ENCODE peak calls at places on chromosomes 5 and 9, in nine cellular contexts. Y is body of pancreas; D is mucosa of descending colon; E is CD4-positive, alpha-beta memory T cell; U is lower lobe of right lung; G is PC-9; R is heart left ventricle; P is psoas muscle; Z is mesendoderm. M is an unnamed sample.

GRCh38 chr5:179270581-179271300 is 74.5 kb downstream of the ADAMTS2 start:
- DNase-seq in Y (peak; percentile 13), D (no peak), E (no peak), U (peak; percentile 46), G (no peak), R (no peak), P (peak; percentile 49), Z (no peak), M (no peak)

GRCh38 chr5:35247645-35248034 is 17.4 kb upstream of the PRLR start:
- DNase-seq in Y (peak; percentile 69), D (peak; percentile 24), E (no peak), U (no peak), G (no peak), R (no peak), P (no peak), Z (no peak), M (peak; percentile 19)

GRCh38 chr9:19445452-19445851 is 36.6 kb downstream of the ACER2 start:
- DNase-seq in Y (no peak), D (no peak), E (no peak), U (no peak), G (no peak), R (no peak), P (no peak), Z (no peak), M (no peak)

GRCh38 chr5:129410488-129410887 is 49.6 kb upstream of the ADAMTS19 start:
- DNase-seq in Y (no peak), D (no peak), E (no peak), U (no peak), G (no peak), R (no peak), P (no peak), Z (peak; percentile 95), M (no peak)

GRCh38 chr9:82597225-82598158 is 465.4 kb downstream of the RASEF start:
- DNase-seq in Y (peak; percentile 56), D (no peak), E (no peak), U (no peak), G (no peak), R (no peak), P (no peak), Z (peak; percentile 24), M (no peak)

GRCh38 chr9:99134893-99135341 is 30.0 kb downstream of the TGFBR1 start:
- DNase-seq in Y (no peak), D (no peak), E (no peak), U (no peak), G (no peak), R (no peak), P (no peak), Z (no peak), M (peak; percentile 20)

GRCh38 chr9:83978992-83979811 is 813 bp downstream of the HNRNPK start:
- DNase-seq in Y (peak; percentile 85), D (peak; percentile 92), E (peak; percentile 91), U (peak; percentile 91), G (peak; percentile 66), R (peak; percentile 90), P (peak; percentile 84), Z (peak; percentile 89), M (peak; percentile 58)

GRCh38 chr5:172694541-172694940 is 53.5 kb downstream of the NEURL1B start:
- DNase-seq in Y (no peak), D (no peak), E (no peak), U (no peak), G (no peak), R (no peak), P (no peak), Z (no peak), M (no peak)

GRCh38 chr5:71629950-71630349 is 42.8 kb downstream of the MCCC2 start:
- DNase-seq in Y (no peak), D (no peak), E (no peak), U (no peak), G (no peak), R (no peak), P (no peak), Z (no peak), M (no peak)

GRCh38 chr9:81621111-81621510 is 68.2 kb downstream of the TLE1 start:
- DNase-seq in Y (no peak), D (no peak), E (no peak), U (no peak), G (no peak), R (no peak), P (no peak), Z (no peak), M (no peak)

GRCh38 chr5:133295520-133295919 is 243.7 kb downstream of the HSPA4 start:
- DNase-seq in Y (no peak), D (no peak), E (no peak), U (no peak), G (no peak), R (no peak), P (no peak), Z (no peak), M (no peak)

GRCh38 chr5:156683509-156683908 is 166.6 kb upstream of the PPP1R2B start:
- DNase-seq in Y (no peak), D (no peak), E (no peak), U (no peak), G (no peak), R (no peak), P (no peak), Z (no peak), M (no peak)

GRCh38 chr5:111172504-111172903 is 51.7 kb upstream of the CAMK4 start:
- DNase-seq in Y (peak; percentile 50), D (peak; percentile 5), E (peak; percentile 7), U (no peak), G (no peak), R (no peak), P (no peak), Z (peak; percentile 37), M (no peak)

GRCh38 chr5:135642934-135643333 is 64.1 kb upstream of the CXCL14 start:
- DNase-seq in Y (no peak), D (no peak), E (no peak), U (no peak), G (no peak), R (no peak), P (no peak), Z (no peak), M (no peak)

GRCh38 chr5:61866930-61867329 is 439.1 kb upstream of the KIF2A start:
- DNase-seq in Y (no peak), D (no peak), E (no peak), U (no peak), G (no peak), R (no peak), P (no peak), Z (no peak), M (peak; percentile 8)

GRCh38 chr9:13001989-13002580 is 227.3 kb downstream of the LURAP1L start:
- DNase-seq in Y (no peak), D (no peak), E (no peak), U (no peak), G (no peak), R (no peak), P (no peak), Z (no peak), M (no peak)

GRCh38 chr5:41128291-41128690 is 57.1 kb upstream of the MROH2B start:
- DNase-seq in Y (no peak), D (no peak), E (no peak), U (no peak), G (no peak), R (no peak), P (no peak), Z (no peak), M (no peak)

GRCh38 chr5:66209350-66209749 is 65.2 kb downstream of the SREK1 start:
- DNase-seq in Y (no peak), D (no peak), E (no peak), U (no peak), G (peak; percentile 98), R (no peak), P (no peak), Z (peak; percentile 95), M (no peak)

GRCh38 chr9:70802206-70802605 is 319.2 kb downstream of the TRPM3 start:
- DNase-seq in Y (no peak), D (no peak), E (no peak), U (no peak), G (no peak), R (no peak), P (no peak), Z (no peak), M (peak; percentile 67)

GRCh38 chr9:35112257-35113020 is 3.2 kb downstream of the ATOSB start:
- DNase-seq in Y (no peak), D (no peak), E (no peak), U (no peak), G (no peak), R (peak; percentile 46), P (peak; percentile 46), Z (no peak), M (no peak)
- H3K4me3 ChIP-seq in Y (no peak overlapping the region), D (no peak overlapping the region), E (peak overlapping the region; percentile 54), U (peak overlapping the region; percentile 80), G (no peak overlapping the region), R (no peak overlapping the region), P (no peak overlapping the region), Z (no peak overlapping the region), M (peak overlapping the region; percentile 33)

GRCh38 chr5:176533390-176533789 is 3.8 kb downstream of the RNF44 start:
- DNase-seq in Y (no peak), D (peak; percentile 43), E (no peak), U (peak; percentile 68), G (no peak), R (peak; percentile 49), P (no peak), Z (no peak), M (no peak)
- H3K4me3 ChIP-seq in Y (no peak overlapping the region), D (no peak overlapping the region), E (peak overlapping the region; percentile 100), U (peak overlapping the region; percentile 27), G (no peak overlapping the region), R (no peak overlapping the region), P (peak overlapping the region; percentile 77), Z (no peak overlapping the region), M (no peak overlapping the region)

GRCh38 chr5:152907488-152908245 is 502.6 kb upstream of the NMUR2 start:
- DNase-seq in Y (no peak), D (no peak), E (no peak), U (no peak), G (no peak), R (no peak), P (no peak), Z (no peak), M (no peak)
- H3K4me3 ChIP-seq in Y (no peak overlapping the region), D (no peak overlapping the region), E (no peak overlapping the region), U (no peak overlapping the region), G (no peak overlapping the region), R (no peak overlapping the region), P (no peak overlapping the region), Z (no peak overlapping the region), M (no peak overlapping the region)

DNA sequence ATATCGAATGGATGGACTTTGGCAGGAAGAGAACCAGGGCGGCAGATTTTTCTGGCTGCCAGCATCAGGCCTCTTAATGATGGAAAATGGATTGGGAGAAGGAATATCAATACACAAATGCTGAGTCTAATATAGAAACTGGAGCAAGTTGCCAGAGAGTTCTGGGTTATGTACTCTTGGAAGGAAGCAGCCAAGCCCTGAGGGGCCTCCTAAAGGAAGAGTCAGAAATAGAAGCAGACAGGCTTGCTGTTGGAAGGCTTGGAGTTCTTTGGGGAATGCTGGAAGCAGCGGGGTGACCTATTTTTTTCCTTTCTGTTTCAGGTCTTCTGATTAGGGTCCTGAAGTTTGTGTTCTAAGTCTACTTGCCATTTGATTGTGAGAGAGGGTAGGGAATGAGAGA is 428.5 kb downstream of the DMAC1 start:
- DNase-seq in Y (no peak), D (no peak), E (no peak), U (no peak), G (no peak), R (peak; percentile 28), P (no peak), Z (no peak), M (no peak)
- H3K4me3 ChIP-seq in Y (no peak overlapping the region), D (no peak overlapping the region), E (no peak overlapping the region), U (no peak overlapping the region), G (no peak overlapping the region), R (no peak overlapping the region), P (no peak overlapping the region), Z (no peak overlapping the region), M (no peak overlapping the region)

M was measured in skeletal muscle cell.